ENCODE peak calls at places on chromosomes 12 and 14, in nine cellular contexts. S is NCI-H2081; O is GM13977; E is T-helper 2 cell; J is kidney; N is heart left ventricle; B is neural progenitor cell; X is effector memory CD8-positive, alpha-beta T cell; R is Calu3. P is an unnamed sample.
A peak's percentile ranks its signal among the peaks of the same experiment; 100 is the strongest.

GRCh38 chr12:82474798-82475184 is 116.5 kb downstream of the METTL25 start:
- DNase-seq in X (no peak), E (no peak), O (no peak), S (no peak), R (no peak), B (no peak), N (no peak), J (no peak), P (no peak)

GRCh38 chr12:52837341-52837741 is 3.2 kb upstream of the KRT79 start:
- DNase-seq in R (peak; percentile 23), E (no peak), J (no peak), X (no peak), B (no peak), S (no peak), O (no peak), N (no peak), P (peak; percentile 77)

GRCh38 chr12:5872745-5873144 is 72.3 kb downstream of the ANO2 start:
- DNase-seq in R (no peak), J (no peak), E (no peak), S (no peak), O (no peak), B (peak; percentile 19), X (no peak), N (no peak), P (peak; percentile 50)

GRCh38 chr14:97776890-97777564 is 979.8 kb downstream of the VRK1 start:
- DNase-seq in B (no peak), O (no peak), X (no peak), J (no peak), R (no peak), N (no peak), E (peak; percentile 30), S (no peak), P (peak; percentile 91)

GRCh38 chr12:89862511-89863331 is 154.1 kb upstream of the ATP2B1 start:
- DNase-seq in S (no peak), O (peak; percentile 44), N (peak; percentile 54), E (peak; percentile 89), B (no peak), X (peak; percentile 54), J (no peak), R (no peak), P (no peak)

GRCh38 chr12:32739279-32739678 is 16.4 kb downstream of the YARS2 start:
- DNase-seq in B (no peak), J (no peak), S (no peak), X (no peak), R (no peak), N (no peak), O (no peak), E (no peak), P (no peak)

GRCh38 chr14:86057018-86057667 is 527.2 kb downstream of the FLRT2 start:
- DNase-seq in E (peak; percentile 25), R (no peak), O (no peak), X (no peak), J (no peak), N (no peak), S (peak; percentile 53), B (peak; percentile 61), P (no peak)

GRCh38 chr12:41188058-41188840 is at the start of gene PDZRN4:
- DNase-seq in R (no peak), X (no peak), S (peak; percentile 35), O (no peak), N (peak; percentile 17), B (peak; percentile 76), E (peak; percentile 5), J (peak; percentile 79), P (peak; percentile 75)

GRCh38 chr12:48758186-48758585 is 30.7 kb downstream of the ADCY6 start:
- DNase-seq in J (no peak), O (no peak), S (no peak), N (no peak), E (no peak), X (no peak), R (no peak), B (no peak), P (no peak)

GRCh38 chr14:75884198-75884611 is 97.6 kb downstream of the TGFB3 start:
- DNase-seq in N (no peak), E (no peak), J (no peak), X (no peak), S (no peak), B (peak; percentile 11), R (no peak), O (no peak), P (peak; percentile 72)

GRCh38 chr14:73741876-73742519 is 27.8 kb upstream of the PNMA1 start:
- DNase-seq in S (no peak), B (no peak), X (no peak), J (peak; percentile 76), N (no peak), E (peak; percentile 72), O (no peak), R (no peak), P (peak; percentile 76)